ENCODE peak calls at places on chromosomes 11 and 22, in five cellular contexts. Z, L, W, S and N are unnamed samples.

GRCh38 chr22:27876684-27877083 is 42.4 kb downstream of the PITPNB start:
- DNase-seq in Z (no peak), L (no peak), W (no peak), S (no peak), N (no peak)

GRCh38 chr11:110571286-110571685 is 141.0 kb downstream of the ARHGAP20 start:
- DNase-seq in Z (no peak), L (no peak), W (no peak), S (no peak), N (no peak)

GRCh38 chr11:63866211-63866610 is 27.3 kb downstream of the MARK2 start:
- DNase-seq in Z (peak; percentile 71), L (no peak), W (no peak), S (peak; percentile 87), N (peak; percentile 54)

GRCh38 chr11:34461215-34461614 is 22.5 kb downstream of the CAT start:
- DNase-seq in Z (no peak), L (no peak), W (no peak), S (no peak), N (no peak)

GRCh38 chr22:46019351-46019750 is 42.4 kb upstream of the WNT7B start:
- DNase-seq in Z (no peak), L (no peak), W (peak; percentile 27), S (no peak), N (no peak)

GRCh38 chr22:32325416-32325801 is 32.3 kb upstream of the RFPL3 start:
- DNase-seq in Z (peak; percentile 19), L (no peak), W (peak; percentile 56), S (no peak), N (no peak)

GRCh38 chr22:45254789-45255261 is 14.1 kb upstream of the KIAA0930 start:
- DNase-seq in Z (no peak), L (no peak), W (no peak), S (no peak), N (no peak)

GRCh38 chr11:129855086-129855485 is 39.4 kb downstream of the TMEM45B start:
- DNase-seq in Z (no peak), L (no peak), W (no peak), S (no peak), N (no peak)

GRCh38 chr11:6625156-6625831 is 6.1 kb upstream of the TPP1 start:
- DNase-seq in Z (no peak), L (no peak), W (peak; percentile 57), S (no peak), N (no peak)

GRCh38 chr11:76610871-76611475 is 59.6 kb downstream of the LRRC32 start:
- DNase-seq in Z (peak; percentile 83), L (no peak), W (peak; percentile 75), S (no peak), N (no peak)

GRCh38 chr22:19987394-19988306 is 29.0 kb downstream of the ARVCF start:
- DNase-seq in Z (no peak), L (no peak), W (no peak), S (no peak), N (no peak)
- H3K4me3 ChIP-seq in Z (peak overlapping the region; percentile 95), L (no peak overlapping the region), W (peak overlapping the region; percentile 61), S (no peak overlapping the region), N (no peak overlapping the region)

DNA sequence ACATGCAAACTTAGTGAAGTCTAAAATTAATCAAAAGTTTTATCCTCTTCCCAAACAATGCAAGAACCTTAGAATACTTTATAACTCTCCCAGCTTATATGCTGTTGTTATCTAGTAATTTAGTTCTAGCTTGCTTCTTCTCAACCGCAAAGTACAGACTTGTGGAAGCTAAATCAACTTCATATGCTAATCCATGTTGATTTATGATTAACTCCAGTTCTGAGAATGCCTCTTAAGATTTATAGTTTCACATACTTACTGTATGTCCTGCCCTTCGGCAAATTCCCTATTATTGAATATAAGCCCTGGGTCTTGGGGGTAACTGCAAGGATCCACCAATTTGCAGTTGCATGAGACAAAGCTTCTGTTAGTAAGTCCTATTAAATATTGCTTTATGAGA is 17.6 kb upstream of the SLC35F2 start:
- DNase-seq in Z (no peak), L (no peak), W (no peak), S (no peak), N (no peak)
- TF ChIP-seq CTCF in Z (no peak), L (no peak), W (no peak), S (no peak), N (no peak)

DNA sequence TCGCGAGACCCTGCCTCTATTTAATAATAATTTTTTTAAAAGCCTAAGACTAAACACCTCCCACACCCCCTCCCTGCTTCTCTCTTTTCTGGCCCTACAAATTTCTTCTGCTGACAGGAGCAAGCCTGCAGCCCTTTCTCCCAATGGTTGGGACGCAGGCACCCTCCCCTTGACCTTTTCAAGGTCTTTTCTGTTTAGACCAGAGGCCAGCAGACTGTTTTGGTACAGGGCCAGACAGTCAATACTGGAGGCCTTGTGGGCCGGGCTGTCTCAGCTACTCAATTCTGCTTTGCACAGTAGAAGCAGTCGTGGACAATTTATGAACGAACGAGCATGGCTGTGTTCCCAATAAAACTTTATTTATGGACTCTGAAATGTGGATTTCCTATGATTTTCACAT is 92.3 kb downstream of the SCN3B start:
- DNase-seq in Z (no peak), L (no peak), W (no peak), S (no peak), N (no peak)
- H3K4me3 ChIP-seq in Z (no peak overlapping the region), L (no peak overlapping the region), W (no peak overlapping the region), S (no peak overlapping the region), N (no peak overlapping the region)

GRCh38 chr11:75014129-75014528 is 25.4 kb downstream of the NEU3 start:
- DNase-seq in Z (no peak), L (peak; percentile 75), W (no peak), S (no peak), N (peak; percentile 26)
- TF ChIP-seq CTCF in Z (no peak), L (no peak), W (no peak), S (no peak), N (no peak)